ENCODE peak calls at places on chromosomes 5 and 9, in eight cellular contexts. One of them, this sample, is unnamed.

GRCh38 chr5:157690690-157691433 is 19.5 kb downstream of the C5orf52 start:
- DNase-seq in astrocyte: no peak
- DNase-seq in AG09309: no peak
- DNase-seq in psoas muscle: no peak
- DNase-seq in BE2C: no peak
- DNase-seq in ovary: no peak
- DNase-seq in bronchial epithelial cell: no peak
- DNase-seq in foreskin fibroblast: no peak
- DNase-seq in this sample: no peak

GRCh38 chr5:170110403-170111087 is 4.8 kb downstream of the FOXI1 start:
- DNase-seq in astrocyte: no peak
- DNase-seq in AG09309: no peak
- DNase-seq in psoas muscle: no peak
- DNase-seq in BE2C: no peak
- DNase-seq in ovary: no peak
- DNase-seq in bronchial epithelial cell: no peak
- DNase-seq in foreskin fibroblast: no peak
- DNase-seq in this sample: no peak

GRCh38 chr5:122180146-122180712 is 50.9 kb downstream of the ZNF474 start:
- DNase-seq in astrocyte: no peak
- DNase-seq in AG09309: no peak
- DNase-seq in psoas muscle: no peak
- DNase-seq in BE2C: no peak
- DNase-seq in ovary: no peak
- DNase-seq in bronchial epithelial cell: peak; percentile 57
- DNase-seq in foreskin fibroblast: no peak
- DNase-seq in this sample: no peak

GRCh38 chr9:31908891-31909480 is 475.5 kb upstream of the ACO1 start:
- DNase-seq in astrocyte: no peak
- DNase-seq in AG09309: no peak
- DNase-seq in psoas muscle: no peak
- DNase-seq in BE2C: no peak
- DNase-seq in ovary: no peak
- DNase-seq in bronchial epithelial cell: peak; percentile 56
- DNase-seq in foreskin fibroblast: no peak
- DNase-seq in this sample: no peak

GRCh38 chr5:31962321-31962720 is 211.8 kb downstream of the GOLPH3 start:
- DNase-seq in astrocyte: no peak
- DNase-seq in AG09309: no peak
- DNase-seq in psoas muscle: no peak
- DNase-seq in BE2C: no peak
- DNase-seq in ovary: no peak
- DNase-seq in bronchial epithelial cell: no peak
- DNase-seq in foreskin fibroblast: no peak
- DNase-seq in this sample: no peak

GRCh38 chr5:73450041-73450598 is 1.5 kb upstream of the FOXD1 start:
- DNase-seq in astrocyte: no peak
- DNase-seq in AG09309: no peak
- DNase-seq in psoas muscle: no peak
- DNase-seq in BE2C: no peak
- DNase-seq in ovary: no peak
- DNase-seq in bronchial epithelial cell: no peak
- DNase-seq in foreskin fibroblast: no peak
- DNase-seq in this sample: no peak

GRCh38 chr9:81666123-81666522 is 23.2 kb downstream of the TLE1 start:
- DNase-seq in astrocyte: peak; percentile 43
- DNase-seq in AG09309: no peak
- DNase-seq in psoas muscle: no peak
- DNase-seq in BE2C: no peak
- DNase-seq in ovary: no peak
- DNase-seq in bronchial epithelial cell: peak; percentile 97
- DNase-seq in foreskin fibroblast: no peak
- DNase-seq in this sample: no peak

GRCh38 chr5:90109285-90109684 is 300.3 kb downstream of the CETN3 start:
- DNase-seq in astrocyte: no peak
- DNase-seq in AG09309: no peak
- DNase-seq in psoas muscle: no peak
- DNase-seq in BE2C: no peak
- DNase-seq in ovary: no peak
- DNase-seq in bronchial epithelial cell: no peak
- DNase-seq in foreskin fibroblast: no peak
- DNase-seq in this sample: no peak

GRCh38 chr5:57221049-57221568 is 47.2 kb downstream of the GPBP1 start:
- DNase-seq in astrocyte: peak; percentile 25
- DNase-seq in AG09309: peak; percentile 14
- DNase-seq in psoas muscle: no peak
- DNase-seq in BE2C: no peak
- DNase-seq in ovary: no peak
- DNase-seq in bronchial epithelial cell: peak; percentile 68
- DNase-seq in foreskin fibroblast: peak; percentile 26
- DNase-seq in this sample: no peak

GRCh38 chr5:97000391-97000790 is 64.5 kb downstream of the LNPEP start:
- DNase-seq in astrocyte: no peak
- DNase-seq in AG09309: no peak
- DNase-seq in psoas muscle: no peak
- DNase-seq in BE2C: no peak
- DNase-seq in ovary: no peak
- DNase-seq in bronchial epithelial cell: no peak
- DNase-seq in foreskin fibroblast: no peak
- DNase-seq in this sample: no peak

GRCh38 chr9:21443849-21444625 is 3.8 kb downstream of the IFNA1 start:
- DNase-seq in astrocyte: no peak
- DNase-seq in AG09309: no peak
- DNase-seq in psoas muscle: no peak
- DNase-seq in BE2C: no peak
- DNase-seq in ovary: no peak
- DNase-seq in bronchial epithelial cell: no peak
- DNase-seq in foreskin fibroblast: no peak
- DNase-seq in this sample: no peak

GRCh38 chr5:116144103-116144502 is 59.3 kb downstream of the COMMD10 start:
- DNase-seq in astrocyte: peak; percentile 27
- DNase-seq in AG09309: no peak
- DNase-seq in psoas muscle: no peak
- DNase-seq in BE2C: no peak
- DNase-seq in ovary: no peak
- DNase-seq in bronchial epithelial cell: peak; percentile 53
- DNase-seq in foreskin fibroblast: peak; percentile 24
- DNase-seq in this sample: no peak

GRCh38 chr9:127053057-127053821 is 69.2 kb downstream of the ANGPTL2 start:
- DNase-seq in astrocyte: no peak
- DNase-seq in AG09309: no peak
- DNase-seq in psoas muscle: no peak
- DNase-seq in BE2C: no peak
- DNase-seq in ovary: peak; percentile 77
- DNase-seq in bronchial epithelial cell: no peak
- DNase-seq in foreskin fibroblast: no peak
- DNase-seq in this sample: no peak

GRCh38 chr9:33782395-33783152 is 12.8 kb upstream of the PRSS3 start:
- DNase-seq in astrocyte: peak; percentile 78
- DNase-seq in AG09309: peak; percentile 37
- DNase-seq in psoas muscle: no peak
- DNase-seq in BE2C: no peak
- DNase-seq in ovary: no peak
- DNase-seq in bronchial epithelial cell: peak; percentile 73
- DNase-seq in foreskin fibroblast: no peak
- DNase-seq in this sample: no peak

GRCh38 chr5:175378444-175379028 is 65.4 kb downstream of the DRD1 start:
- DNase-seq in astrocyte: peak; percentile 88
- DNase-seq in AG09309: peak; percentile 97
- DNase-seq in psoas muscle: no peak
- DNase-seq in BE2C: no peak
- DNase-seq in ovary: no peak
- DNase-seq in bronchial epithelial cell: peak; percentile 86
- DNase-seq in foreskin fibroblast: no peak
- DNase-seq in this sample: no peak

GRCh38 chr9:120610975-120611689 is 31.2 kb upstream of the CDK5RAP2 start:
- DNase-seq in astrocyte: no peak
- DNase-seq in AG09309: no peak
- DNase-seq in psoas muscle: no peak
- DNase-seq in BE2C: no peak
- DNase-seq in ovary: no peak
- DNase-seq in bronchial epithelial cell: peak; percentile 91
- DNase-seq in foreskin fibroblast: no peak
- DNase-seq in this sample: no peak
- TF ChIP-seq CTCF in astrocyte: peak; percentile 18
- TF ChIP-seq CTCF in AG09309: peak; percentile 12
- TF ChIP-seq CTCF in psoas muscle: peak; percentile 20
- TF ChIP-seq CTCF in BE2C: peak; percentile 57
- TF ChIP-seq CTCF in ovary: no peak
- TF ChIP-seq CTCF in bronchial epithelial cell: no peak
- TF ChIP-seq CTCF in foreskin fibroblast: no peak
- TF ChIP-seq CTCF in this sample: peak; percentile 35

DNA sequence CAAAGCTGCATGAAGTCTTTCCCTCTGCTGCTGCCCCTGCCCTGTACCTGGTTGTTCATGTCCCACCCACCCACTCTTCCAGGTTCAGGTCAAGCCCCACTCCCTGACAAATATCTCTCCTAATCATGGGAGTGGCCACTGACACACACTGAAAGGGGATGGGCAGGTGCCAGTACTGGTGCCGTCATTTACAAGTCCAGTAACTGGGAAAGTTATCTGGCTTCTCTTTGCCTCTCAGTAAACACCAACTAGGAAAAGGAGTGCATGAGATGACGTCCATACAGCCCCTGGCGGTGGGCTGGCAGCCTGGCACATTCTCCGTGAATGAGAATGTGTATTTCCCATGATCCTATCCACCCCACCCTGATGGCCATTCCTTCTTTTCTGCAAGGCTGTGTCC is 225.2 kb downstream of the FSTL4 start:
- DNase-seq in astrocyte: no peak
- DNase-seq in AG09309: no peak
- DNase-seq in psoas muscle: no peak
- DNase-seq in BE2C: no peak
- DNase-seq in ovary: no peak
- DNase-seq in bronchial epithelial cell: no peak
- DNase-seq in foreskin fibroblast: no peak
- DNase-seq in this sample: no peak
- TF ChIP-seq CTCF in astrocyte: no peak
- TF ChIP-seq CTCF in AG09309: no peak
- TF ChIP-seq CTCF in psoas muscle: no peak
- TF ChIP-seq CTCF in BE2C: peak; percentile 15
- TF ChIP-seq CTCF in ovary: no peak
- TF ChIP-seq CTCF in bronchial epithelial cell: no peak
- TF ChIP-seq CTCF in foreskin fibroblast: no peak
- TF ChIP-seq CTCF in this sample: no peak

GRCh38 chr9:108185613-108186012 is 670.2 kb downstream of the ACTL7B start:
- DNase-seq in astrocyte: no peak
- DNase-seq in AG09309: no peak
- DNase-seq in psoas muscle: no peak
- DNase-seq in BE2C: no peak
- DNase-seq in ovary: no peak
- DNase-seq in bronchial epithelial cell: no peak
- DNase-seq in foreskin fibroblast: no peak
- DNase-seq in this sample: no peak

GRCh38 chr9:108184941-108185340 is 670.8 kb downstream of the ACTL7B start:
- DNase-seq in astrocyte: peak; percentile 85
- DNase-seq in AG09309: peak; percentile 10
- DNase-seq in psoas muscle: peak; percentile 19
- DNase-seq in BE2C: no peak
- DNase-seq in ovary: no peak
- DNase-seq in bronchial epithelial cell: peak; percentile 90
- DNase-seq in foreskin fibroblast: peak; percentile 40
- DNase-seq in this sample: no peak

GRCh38 chr9:108186996-108187395 is 668.8 kb downstream of the ACTL7B start:
- DNase-seq in astrocyte: peak; percentile 84
- DNase-seq in AG09309: peak; percentile 33
- DNase-seq in psoas muscle: peak; percentile 65
- DNase-seq in BE2C: no peak
- DNase-seq in ovary: peak; percentile 41
- DNase-seq in bronchial epithelial cell: no peak
- DNase-seq in foreskin fibroblast: peak; percentile 45
- DNase-seq in this sample: no peak

GRCh38 chr9:108191065-108191464 is 664.7 kb downstream of the ACTL7B start:
- DNase-seq in astrocyte: no peak
- DNase-seq in AG09309: no peak
- DNase-seq in psoas muscle: no peak
- DNase-seq in BE2C: no peak
- DNase-seq in ovary: no peak
- DNase-seq in bronchial epithelial cell: peak; percentile 37
- DNase-seq in foreskin fibroblast: no peak
- DNase-seq in this sample: no peak

DNA sequence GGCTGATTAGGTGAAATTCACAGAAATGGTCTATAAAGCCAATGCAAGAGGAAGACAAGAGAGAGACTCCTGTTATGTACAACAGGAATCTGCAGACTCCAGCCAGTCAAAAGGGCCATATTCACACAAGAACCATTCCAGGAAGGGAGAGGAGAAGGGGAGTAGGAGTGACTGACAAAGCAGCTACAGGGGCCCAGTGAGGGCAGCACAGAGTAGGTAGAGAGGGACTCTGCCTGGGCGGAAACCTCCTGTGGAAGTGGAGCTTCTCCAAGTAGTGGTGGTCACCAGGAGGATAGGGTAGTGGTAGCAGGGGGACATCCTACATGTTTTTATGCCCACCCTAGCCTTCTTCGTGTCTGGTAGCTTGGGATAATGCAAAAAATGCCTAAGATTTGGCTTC is 667.3 kb downstream of the ACTL7B start:
- DNase-seq in astrocyte: no peak
- DNase-seq in AG09309: no peak
- DNase-seq in psoas muscle: no peak
- DNase-seq in BE2C: no peak
- DNase-seq in ovary: no peak
- DNase-seq in bronchial epithelial cell: no peak
- DNase-seq in foreskin fibroblast: no peak
- DNase-seq in this sample: no peak
- TF ChIP-seq CTCF in astrocyte: no peak
- TF ChIP-seq CTCF in AG09309: no peak
- TF ChIP-seq CTCF in psoas muscle: no peak
- TF ChIP-seq CTCF in BE2C: no peak
- TF ChIP-seq CTCF in ovary: no peak
- TF ChIP-seq CTCF in bronchial epithelial cell: no peak
- TF ChIP-seq CTCF in foreskin fibroblast: no peak
- TF ChIP-seq CTCF in this sample: no peak

GRCh38 chr9:130142635-130143034 is 29.6 kb upstream of the NCS1 start:
- DNase-seq in astrocyte: no peak
- DNase-seq in AG09309: no peak
- DNase-seq in psoas muscle: no peak
- DNase-seq in BE2C: no peak
- DNase-seq in ovary: no peak
- DNase-seq in bronchial epithelial cell: no peak
- DNase-seq in foreskin fibroblast: no peak
- DNase-seq in this sample: no peak
- TF ChIP-seq CTCF in astrocyte: no peak
- TF ChIP-seq CTCF in AG09309: no peak
- TF ChIP-seq CTCF in psoas muscle: no peak
- TF ChIP-seq CTCF in BE2C: no peak
- TF ChIP-seq CTCF in ovary: no peak
- TF ChIP-seq CTCF in bronchial epithelial cell: no peak
- TF ChIP-seq CTCF in foreskin fibroblast: no peak
- TF ChIP-seq CTCF in this sample: no peak

This sample was measured in progenitor cell of endocrine pancreas.